ENCODE peak calls at places on chromosomes 13 and 19, in six cellular contexts. N is psoas muscle; K is WERI-Rb-1; X is progenitor cell of endocrine pancreas; L is activated CD4-positive, alpha-beta T cell treated with anti-CD3 and anti-CD28 coated beads, Interleukin-2, amount 50 U/mL, for 24 hours; W is GM06990. H is an unnamed sample.

GRCh38 chr19:58379276-58379675 is 1.6 kb downstream of the ZNF837 start:
- DNase-seq in W (no peak), L (no peak), N (peak), K (no peak), X (no peak), H (no peak)

GRCh38 chr13:46288570-46289259 is 77.0 kb downstream of the LRRC63 start:
- DNase-seq in X (no peak), N (no peak), L (no peak), K (no peak), W (peak), H (no peak)

GRCh38 chr13:80654638-80655249 is 313.8 kb upstream of the SPRY2 start:
- DNase-seq in W (peak), N (no peak), X (no peak), L (no peak), K (no peak), H (no peak)

GRCh38 chr13:112449545-112449930 is 73.4 kb downstream of the SPACA7 start:
- DNase-seq in W (no peak), K (no peak), L (no peak), X (no peak), N (peak), H (no peak)

GRCh38 chr19:42092350-42092749 is 16.4 kb downstream of the ZNF574 start:
- DNase-seq in L (no peak), K (peak), X (no peak), W (no peak), N (no peak), H (peak)

GRCh38 chr13:31545616-31546015 is 193.7 kb upstream of the RXFP2 start:
- DNase-seq in L (no peak), K (no peak), W (no peak), N (no peak), X (no peak), H (no peak)

GRCh38 chr13:75826391-75826790 is 190.3 kb downstream of the LMO7 start:
- DNase-seq in K (no peak), N (no peak), L (no peak), X (no peak), W (no peak), H (no peak)

GRCh38 chr19:43525836-43526771 is 897 bp downstream of the ETHE1 start:
- DNase-seq in N (peak), K (no peak), X (peak), L (no peak), W (no peak), H (no peak)

GRCh38 chr19:10431254-10431942 is 11.1 kb downstream of the PDE4A start:
- DNase-seq in X (no peak), W (peak), L (no peak), N (peak), K (no peak), H (no peak)